ENCODE peak calls at places on chromosomes 16 and 17, in seven cellular contexts. C is neural crest cell; B is DMS79; S is AG10803; K is posterior cingulate gyrus; A is T-helper 1 cell; W is activated CD8-positive, alpha-beta T cell treated with anti-CD3 and anti-CD28 coated beads for 36 hours. I is an unnamed sample.

GRCh38 chr17:18247613-18248001 is 10.9 kb downstream of the FLII start:
- DNase-seq in C (no peak), B (no peak), S (no peak), K (peak; percentile 36), A (no peak), W (no peak), I (no peak)

GRCh38 chr17:53142890-53143289 is 679.8 kb upstream of the KIF2B start:
- DNase-seq in C (no peak), B (no peak), S (no peak), K (no peak), A (no peak), W (no peak), I (no peak)

GRCh38 chr16:75546293-75546692 is 9.8 kb downstream of the TMEM231 start:
- DNase-seq in C (no peak), B (no peak), S (no peak), K (no peak), A (no peak), W (no peak), I (no peak)

GRCh38 chr17:57182621-57183020 is 73.7 kb upstream of the MSI2 start:
- DNase-seq in C (no peak), B (no peak), S (no peak), K (no peak), A (no peak), W (no peak), I (no peak)

GRCh38 chr16:88596477-88596876 is 26.3 kb downstream of the ZC3H18 start:
- DNase-seq in C (no peak), B (no peak), S (peak; percentile 17), K (no peak), A (no peak), W (no peak), I (peak; percentile 9)

GRCh38 chr17:43410557-43411368 is 12.0 kb downstream of the ARL4D start:
- DNase-seq in C (no peak), B (no peak), S (peak; percentile 33), K (no peak), A (no peak), W (no peak), I (no peak)

GRCh38 chr16:86313631-86314030 is 196.7 kb upstream of the FOXF1 start:
- DNase-seq in C (no peak), B (no peak), S (no peak), K (no peak), A (no peak), W (no peak), I (no peak)

GRCh38 chr17:50634123-50634914 is at the start of gene ABCC3:
- DNase-seq in C (no peak), B (no peak), S (peak; percentile 56), K (no peak), A (no peak), W (no peak), I (peak; percentile 55)

GRCh38 chr16:1300664-1301476 is 8.6 kb upstream of the UBE2I start:
- DNase-seq in C (peak; percentile 85), B (no peak), S (peak; percentile 34), K (peak; percentile 67), A (peak; percentile 60), W (peak; percentile 83), I (no peak)

GRCh38 chr17:41734139-41734948 is at the start of gene HAP1:
- DNase-seq in C (peak; percentile 63), B (no peak), S (no peak), K (peak; percentile 57), A (no peak), W (peak; percentile 26), I (peak; percentile 12)

GRCh38 chr17:50147841-50148225 is 2.6 kb downstream of the PPP1R9B start:
- DNase-seq in C (no peak), B (no peak), S (peak; percentile 48), K (no peak), A (no peak), W (peak; percentile 54), I (no peak)

GRCh38 chr17:968812-969766 is 10.5 kb downstream of the NXN start:
- DNase-seq in C (no peak), B (no peak), S (no peak), K (no peak), A (no peak), W (no peak), I (peak; percentile 38)

GRCh38 chr16:67719778-67720144 is 645 bp upstream of the GFOD2 start:
- DNase-seq in C (peak; percentile 9), B (no peak), S (peak; percentile 68), K (peak; percentile 52), A (no peak), W (peak; percentile 25), I (peak; percentile 77)

GRCh38 chr17:48554412-48555090 is 9.6 kb upstream of the HOXB2 start:
- DNase-seq in C (no peak), B (no peak), S (no peak), K (no peak), A (no peak), W (no peak), I (peak; percentile 36)

GRCh38 chr16:1564325-1564724 is 30.9 kb downstream of the TMEM204 start:
- DNase-seq in C (no peak), B (no peak), S (no peak), K (no peak), A (no peak), W (peak; percentile 42), I (no peak)

GRCh38 chr17:7029659-7030058 is 6.2 kb upstream of the SLC16A13 start:
- DNase-seq in C (no peak), B (no peak), S (no peak), K (no peak), A (no peak), W (peak; percentile 82), I (no peak)

GRCh38 chr17:7217113-7217987 is 2.3 kb downstream of the DLG4 start:
- DNase-seq in C (peak; percentile 56), B (peak; percentile 26), S (peak; percentile 75), K (peak; percentile 57), A (no peak), W (peak; percentile 38), I (peak; percentile 75)

GRCh38 chr16:83515395-83515794 is 292.4 kb upstream of the HSBP1 start:
- DNase-seq in C (no peak), B (no peak), S (no peak), K (no peak), A (no peak), W (no peak), I (no peak)

GRCh38 chr17:41697122-41697962 is 8.7 kb downstream of the EIF1 start:
- DNase-seq in C (no peak), B (no peak), S (peak; percentile 76), K (no peak), A (no peak), W (no peak), I (peak; percentile 84)

GRCh38 chr16:14487579-14487978 is 142.5 kb downstream of the PARN start:
- DNase-seq in C (no peak), B (no peak), S (no peak), K (no peak), A (no peak), W (no peak), I (no peak)

GRCh38 chr17:28999216-28999615 is 6.6 kb downstream of the SEZ6 start:
- DNase-seq in C (no peak), B (no peak), S (no peak), K (no peak), A (no peak), W (no peak), I (no peak)

GRCh38 chr16:85267414-85267945 is 155.2 kb upstream of the CIBAR2 start:
- DNase-seq in C (no peak), B (no peak), S (no peak), K (no peak), A (no peak), W (no peak), I (no peak)

GRCh38 chr17:58643147-58643546 is 48.7 kb downstream of the TEX14 start:
- DNase-seq in C (no peak), B (no peak), S (peak; percentile 57), K (no peak), A (no peak), W (no peak), I (peak; percentile 91)

GRCh38 chr17:2936351-2936750 is 127.1 kb downstream of the OR1D5 start:
- DNase-seq in C (no peak), B (no peak), S (no peak), K (no peak), A (no peak), W (no peak), I (no peak)

GRCh38 chr17:76260669-76261068 is 4.5 kb upstream of the UBALD2 start:
- DNase-seq in C (no peak), B (no peak), S (no peak), K (no peak), A (no peak), W (no peak), I (no peak)